ENCODE peak calls at places on chromosomes 16 and 17, in six cellular contexts. One of them, this sample, is unnamed.
A peak's percentile ranks its signal among the peaks of the same experiment; 100 is the strongest.

GRCh38 chr16:86669937-86670772 is 91.8 kb downstream of the FOXL1 start:
- DNase-seq in activated CD8-positive, alpha-beta memory T cell treated with anti-CD3 and anti-CD28 coated beads for 1 hour: no peak
- DNase-seq in foreskin fibroblast: peak; percentile 69
- DNase-seq in lung microvascular endothelial cell: no peak
- DNase-seq in iris pigment epithelial cell: peak; percentile 30
- DNase-seq in RWPE1: no peak
- DNase-seq in this sample: no peak

GRCh38 chr16:67775273-67775672 is 31.1 kb downstream of the RANBP10 start:
- DNase-seq in activated CD8-positive, alpha-beta memory T cell treated with anti-CD3 and anti-CD28 coated beads for 1 hour: no peak
- DNase-seq in foreskin fibroblast: no peak
- DNase-seq in lung microvascular endothelial cell: no peak
- DNase-seq in iris pigment epithelial cell: peak; percentile 7
- DNase-seq in RWPE1: no peak
- DNase-seq in this sample: no peak

GRCh38 chr16:20221208-20221607 is 106.1 kb downstream of the GP2 start:
- DNase-seq in iris pigment epithelial cell: no peak
- DNase-seq in lung microvascular endothelial cell: no peak
- DNase-seq in foreskin fibroblast: no peak
- DNase-seq in activated CD8-positive, alpha-beta memory T cell treated with anti-CD3 and anti-CD28 coated beads for 1 hour: no peak
- DNase-seq in RWPE1: no peak
- DNase-seq in this sample: no peak

GRCh38 chr17:62765351-62765750 is 42.8 kb downstream of the MARCHF10 start:
- DNase-seq in lung microvascular endothelial cell: no peak
- DNase-seq in RWPE1: no peak
- DNase-seq in activated CD8-positive, alpha-beta memory T cell treated with anti-CD3 and anti-CD28 coated beads for 1 hour: no peak
- DNase-seq in iris pigment epithelial cell: no peak
- DNase-seq in foreskin fibroblast: no peak
- DNase-seq in this sample: no peak

GRCh38 chr16:81392011-81392410 is 52.6 kb upstream of the CMIP start:
- DNase-seq in activated CD8-positive, alpha-beta memory T cell treated with anti-CD3 and anti-CD28 coated beads for 1 hour: no peak
- DNase-seq in lung microvascular endothelial cell: no peak
- DNase-seq in iris pigment epithelial cell: no peak
- DNase-seq in foreskin fibroblast: no peak
- DNase-seq in RWPE1: no peak
- DNase-seq in this sample: no peak

GRCh38 chr16:80806957-80807356 is 2.6 kb upstream of the CDYL2 start:
- DNase-seq in iris pigment epithelial cell: peak; percentile 74
- DNase-seq in RWPE1: peak; percentile 49
- DNase-seq in foreskin fibroblast: peak; percentile 81
- DNase-seq in lung microvascular endothelial cell: peak; percentile 83
- DNase-seq in activated CD8-positive, alpha-beta memory T cell treated with anti-CD3 and anti-CD28 coated beads for 1 hour: no peak
- DNase-seq in this sample: no peak

GRCh38 chr17:74779948-74780400 is 3.8 kb upstream of the NAT9 start:
- DNase-seq in lung microvascular endothelial cell: peak; percentile 25
- DNase-seq in iris pigment epithelial cell: no peak
- DNase-seq in RWPE1: no peak
- DNase-seq in activated CD8-positive, alpha-beta memory T cell treated with anti-CD3 and anti-CD28 coated beads for 1 hour: no peak
- DNase-seq in foreskin fibroblast: no peak
- DNase-seq in this sample: peak; percentile 55

GRCh38 chr17:80729016-80729415 is 184.4 kb downstream of the RPTOR start:
- DNase-seq in iris pigment epithelial cell: no peak
- DNase-seq in RWPE1: no peak
- DNase-seq in activated CD8-positive, alpha-beta memory T cell treated with anti-CD3 and anti-CD28 coated beads for 1 hour: no peak
- DNase-seq in foreskin fibroblast: no peak
- DNase-seq in lung microvascular endothelial cell: no peak
- DNase-seq in this sample: no peak

GRCh38 chr16:80007216-80007615 is 406.7 kb upstream of the MAF start:
- DNase-seq in RWPE1: no peak
- DNase-seq in iris pigment epithelial cell: peak; percentile 65
- DNase-seq in lung microvascular endothelial cell: no peak
- DNase-seq in activated CD8-positive, alpha-beta memory T cell treated with anti-CD3 and anti-CD28 coated beads for 1 hour: no peak
- DNase-seq in foreskin fibroblast: no peak
- DNase-seq in this sample: no peak

GRCh38 chr16:30083216-30084055 is 7.6 kb downstream of the PPP4C start:
- DNase-seq in lung microvascular endothelial cell: no peak
- DNase-seq in activated CD8-positive, alpha-beta memory T cell treated with anti-CD3 and anti-CD28 coated beads for 1 hour: no peak
- DNase-seq in iris pigment epithelial cell: no peak
- DNase-seq in RWPE1: no peak
- DNase-seq in foreskin fibroblast: no peak
- DNase-seq in this sample: no peak

GRCh38 chr17:73342549-73343167 is 30.9 kb upstream of the CDC42EP4 start:
- DNase-seq in RWPE1: no peak
- DNase-seq in lung microvascular endothelial cell: no peak
- DNase-seq in foreskin fibroblast: peak; percentile 80
- DNase-seq in activated CD8-positive, alpha-beta memory T cell treated with anti-CD3 and anti-CD28 coated beads for 1 hour: no peak
- DNase-seq in iris pigment epithelial cell: peak; percentile 61
- DNase-seq in this sample: no peak

GRCh38 chr16:85146532-85146797 is 34.2 kb upstream of the CIBAR2 start:
- DNase-seq in lung microvascular endothelial cell: no peak
- DNase-seq in iris pigment epithelial cell: no peak
- DNase-seq in activated CD8-positive, alpha-beta memory T cell treated with anti-CD3 and anti-CD28 coated beads for 1 hour: no peak
- DNase-seq in foreskin fibroblast: no peak
- DNase-seq in RWPE1: no peak
- DNase-seq in this sample: no peak

GRCh38 chr17:76266244-76266938 is 1.2 kb downstream of the UBALD2 start:
- DNase-seq in activated CD8-positive, alpha-beta memory T cell treated with anti-CD3 and anti-CD28 coated beads for 1 hour: no peak
- DNase-seq in iris pigment epithelial cell: peak; percentile 45
- DNase-seq in RWPE1: peak; percentile 41
- DNase-seq in lung microvascular endothelial cell: peak; percentile 67
- DNase-seq in foreskin fibroblast: peak; percentile 54
- DNase-seq in this sample: no peak

GRCh38 chr17:55348749-55349354 is 72.8 kb downstream of the MMD start:
- DNase-seq in iris pigment epithelial cell: peak; percentile 52
- DNase-seq in RWPE1: peak; percentile 44
- DNase-seq in lung microvascular endothelial cell: peak; percentile 59
- DNase-seq in activated CD8-positive, alpha-beta memory T cell treated with anti-CD3 and anti-CD28 coated beads for 1 hour: peak; percentile 24
- DNase-seq in foreskin fibroblast: peak; percentile 80
- DNase-seq in this sample: no peak

GRCh38 chr16:69563605-69564580 is 1.9 kb upstream of the NFAT5 start:
- DNase-seq in iris pigment epithelial cell: peak; percentile 63
- DNase-seq in RWPE1: peak; percentile 23
- DNase-seq in foreskin fibroblast: peak; percentile 33
- DNase-seq in activated CD8-positive, alpha-beta memory T cell treated with anti-CD3 and anti-CD28 coated beads for 1 hour: no peak
- DNase-seq in lung microvascular endothelial cell: peak; percentile 20
- DNase-seq in this sample: no peak

GRCh38 chr16:79642652-79643051 is 42.1 kb upstream of the MAF start:
- DNase-seq in activated CD8-positive, alpha-beta memory T cell treated with anti-CD3 and anti-CD28 coated beads for 1 hour: no peak
- DNase-seq in lung microvascular endothelial cell: no peak
- DNase-seq in iris pigment epithelial cell: no peak
- DNase-seq in RWPE1: no peak
- DNase-seq in foreskin fibroblast: no peak
- DNase-seq in this sample: no peak

GRCh38 chr17:38724337-38724988 is 5.7 kb upstream of the CISD3 start:
- DNase-seq in activated CD8-positive, alpha-beta memory T cell treated with anti-CD3 and anti-CD28 coated beads for 1 hour: no peak
- DNase-seq in lung microvascular endothelial cell: no peak
- DNase-seq in foreskin fibroblast: peak; percentile 61
- DNase-seq in RWPE1: no peak
- DNase-seq in iris pigment epithelial cell: no peak
- DNase-seq in this sample: no peak

GRCh38 chr16:22685162-22685830 is 128.7 kb upstream of the HS3ST2 start:
- DNase-seq in activated CD8-positive, alpha-beta memory T cell treated with anti-CD3 and anti-CD28 coated beads for 1 hour: no peak
- DNase-seq in RWPE1: no peak
- DNase-seq in iris pigment epithelial cell: no peak
- DNase-seq in foreskin fibroblast: peak; percentile 73
- DNase-seq in lung microvascular endothelial cell: peak; percentile 24
- DNase-seq in this sample: no peak

GRCh38 chr17:82603981-82604448 is 44.2 kb downstream of the WDR45B start:
- DNase-seq in RWPE1: no peak
- DNase-seq in activated CD8-positive, alpha-beta memory T cell treated with anti-CD3 and anti-CD28 coated beads for 1 hour: no peak
- DNase-seq in foreskin fibroblast: no peak
- DNase-seq in iris pigment epithelial cell: peak; percentile 67
- DNase-seq in lung microvascular endothelial cell: no peak
- DNase-seq in this sample: no peak

GRCh38 chr16:5024632-5025031 is 9.1 kb downstream of the NAGPA start:
- DNase-seq in activated CD8-positive, alpha-beta memory T cell treated with anti-CD3 and anti-CD28 coated beads for 1 hour: no peak
- DNase-seq in RWPE1: peak; percentile 64
- DNase-seq in foreskin fibroblast: peak; percentile 16
- DNase-seq in lung microvascular endothelial cell: peak; percentile 36
- DNase-seq in iris pigment epithelial cell: no peak
- DNase-seq in this sample: no peak

This sample was measured in GM18507.